ENCODE peak calls at places on chromosomes 13 and 19, in four cellular contexts. U, B, O and K are unnamed samples.
A peak's percentile ranks its signal among the peaks of the same experiment; 100 is the strongest.

GRCh38 chr13:114151565-114152284 is 19.3 kb upstream of the RASA3 start:
- ATAC-seq in B (peak; percentile 92), U (peak; percentile 97), O (no peak), K (no peak)

GRCh38 chr19:38975214-38975860 is at the start of gene FBXO17:
- ATAC-seq in O (peak; percentile 90), U (peak; percentile 83), B (peak; percentile 81), K (peak; percentile 88)

GRCh38 chr19:48969276-48970138 is 4.4 kb downstream of the FTL start:
- ATAC-seq in U (no peak), O (no peak), B (no peak), K (no peak)

GRCh38 chr13:27442071-27442647 is 8.2 kb downstream of the MTIF3 start:
- ATAC-seq in O (no peak), U (no peak), B (no peak), K (no peak)

GRCh38 chr19:49057636-49058234 is at the start of gene CGB7:
- ATAC-seq in B (peak; percentile 79), U (peak; percentile 72), O (peak; percentile 76), K (peak; percentile 69)

GRCh38 chr19:33471111-33471996 is 50.2 kb downstream of the PEPD start:
- ATAC-seq in B (no peak), O (no peak), U (no peak), K (no peak)

GRCh38 chr19:50959731-50960500 is 7.1 kb upstream of the KLK5 start:
- ATAC-seq in B (no peak), U (peak; percentile 49), O (no peak), K (no peak)

GRCh38 chr13:51942189-51942588 is 69.1 kb downstream of the ATP7B start:
- ATAC-seq in O (no peak), U (peak; percentile 91), B (peak; percentile 68), K (no peak)

GRCh38 chr13:22107549-22107948 is 436.7 kb downstream of the FGF9 start:
- ATAC-seq in U (no peak), O (peak; percentile 21), B (peak; percentile 61), K (no peak)

GRCh38 chr19:37906868-37907734 is at the start of gene SIPA1L3:
- ATAC-seq in U (peak; percentile 92), B (peak; percentile 98), O (peak; percentile 96), K (peak; percentile 99)
- TF ChIP-seq POLR2A in U (peak; percentile 38), B (peak; percentile 83), O (peak; percentile 91), K (no peak)

DNA sequence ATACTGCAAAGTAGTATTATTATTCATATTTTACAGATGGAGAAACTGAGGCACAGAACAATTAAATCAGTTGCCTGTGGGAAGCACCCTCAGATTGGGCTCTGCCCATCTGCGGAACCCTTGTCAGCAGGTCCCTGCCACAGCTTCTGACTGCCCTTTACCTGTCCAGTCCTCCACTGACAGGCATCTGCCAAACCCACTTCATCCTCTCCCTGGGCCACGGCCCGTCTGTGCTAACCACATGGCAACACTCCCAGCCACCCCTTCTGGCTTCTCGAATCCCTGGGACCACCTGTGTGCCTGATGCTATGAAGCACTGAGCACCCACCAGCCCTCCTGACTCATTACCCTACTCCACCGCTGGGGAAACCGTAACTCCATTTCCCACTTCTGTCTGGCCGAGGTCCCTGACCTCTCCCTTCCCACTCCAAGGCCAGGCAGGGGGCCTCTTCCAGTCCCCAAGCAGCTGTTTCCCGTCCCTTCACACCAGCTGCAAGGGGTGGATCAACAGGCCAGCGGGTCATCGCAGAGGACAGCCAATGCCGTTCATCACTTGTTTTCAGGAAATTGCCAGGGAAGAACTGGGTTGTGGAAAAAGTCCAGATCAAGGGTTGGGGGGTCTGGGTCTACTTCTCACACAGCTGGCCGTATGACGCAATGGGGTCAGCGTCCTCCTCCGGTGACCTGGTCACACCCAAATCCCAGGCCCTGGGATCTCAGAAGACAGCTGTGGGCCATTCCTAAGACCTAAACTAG is 2.5 kb downstream of the KANK3 start:
- ATAC-seq in O (peak; percentile 15), U (no peak), B (peak; percentile 60), K (peak; percentile 85)
- TF ChIP-seq CTCF in O (peak; percentile 13), U (no peak), B (no peak), K (no peak)

GRCh38 chr13:45340422-45341033 is 455 bp downstream of the TPT1 start:
- ATAC-seq in U (peak; percentile 33), O (peak; percentile 48), B (peak; percentile 55), K (peak; percentile 77)
- TF ChIP-seq POLR2A in U (no peak), O (peak; percentile 71), B (no peak), K (peak; percentile 8)

GRCh38 chr19:54430306-54431254 is 15.3 kb downstream of the TTYH1 start:
- ATAC-seq in U (peak; percentile 76), O (peak; percentile 87), B (peak; percentile 47), K (peak; percentile 61)
- TF ChIP-seq CTCF in U (no peak), O (no peak), B (peak; percentile 16), K (no peak)

GRCh38 chr19:16197622-16198362 is at the start of gene AP1M1:
- ATAC-seq in O (peak; percentile 85), U (peak; percentile 92), B (peak; percentile 81), K (peak; percentile 93)
- TF ChIP-seq POLR2A in O (peak; percentile 42), U (no peak), B (peak; percentile 71), K (peak; percentile 50)